ENCODE peak calls at places on chromosomes 12 and 14, in six cellular contexts. C, N, Y, K, X and P are unnamed samples.

GRCh38 chr12:66603458-66603857 is 75.4 kb downstream of the GRIP1 start:
- DNase-seq in K (no peak), X (no peak), N (no peak), C (no peak), Y (no peak), P (no peak)

GRCh38 chr12:89663577-89664357 is 44.9 kb downstream of the ATP2B1 start:
- DNase-seq in Y (no peak), N (no peak), X (no peak), K (peak; percentile 13), C (no peak), P (no peak)

GRCh38 chr12:101074940-101075680 is 134.9 kb downstream of the SLC5A8 start:
- DNase-seq in N (no peak), Y (no peak), X (no peak), K (no peak), C (no peak), P (no peak)

GRCh38 chr12:33551006-33551405 is 111.4 kb upstream of the SYT10 start:
- DNase-seq in N (no peak), K (no peak), X (no peak), Y (no peak), C (no peak), P (no peak)

GRCh38 chr14:73976150-73976549 is 26.0 kb downstream of the COQ6 start:
- DNase-seq in C (no peak), Y (no peak), N (no peak), K (no peak), X (no peak), P (no peak)

GRCh38 chr12:39912211-39912980 is 193.5 kb downstream of the SLC2A13 start:
- DNase-seq in C (peak; percentile 41), N (no peak), Y (no peak), K (no peak), X (peak; percentile 32), P (no peak)

GRCh38 chr12:12686925-12687324 is 9.1 kb downstream of the GPR19 start:
- DNase-seq in K (peak; percentile 74), N (no peak), X (no peak), C (no peak), Y (no peak), P (no peak)

GRCh38 chr12:26001530-26001929 is 43.0 kb downstream of the RASSF8 start:
- DNase-seq in Y (no peak), N (no peak), C (no peak), X (no peak), K (no peak), P (no peak)

GRCh38 chr14:39228509-39229221 is 5.0 kb upstream of the MIA2 start:
- DNase-seq in X (no peak), K (no peak), N (no peak), C (no peak), Y (no peak), P (no peak)

GRCh38 chr12:41151789-41152188 is 36.3 kb upstream of the PDZRN4 start:
- DNase-seq in K (no peak), X (no peak), Y (no peak), N (no peak), C (no peak), P (no peak)

GRCh38 chr14:100307215-100308111 is 1.2 kb upstream of the SLC25A29 start:
- DNase-seq in C (no peak), K (no peak), N (no peak), X (no peak), Y (no peak), P (no peak)

GRCh38 chr12:106135075-106135474 is 3.7 kb downstream of the NUAK1 start:
- DNase-seq in K (peak; percentile 57), Y (no peak), C (no peak), N (no peak), X (no peak), P (no peak)

GRCh38 chr12:7705846-7706245 is 5.4 kb upstream of the DPPA3 start:
- DNase-seq in Y (no peak), N (no peak), X (no peak), K (no peak), C (no peak), P (no peak)

GRCh38 chr12:108304633-108305032 is 34.5 kb downstream of the CMKLR1 start:
- DNase-seq in C (no peak), X (no peak), N (no peak), Y (no peak), K (no peak), P (no peak)

GRCh38 chr14:22547948-22548750 is 40.9 kb downstream of the DAD1 start:
- DNase-seq in K (no peak), X (no peak), C (no peak), Y (no peak), N (no peak), P (no peak)

GRCh38 chr14:66228267-66228970 is 257.8 kb upstream of the CCDC196 start:
- DNase-seq in Y (no peak), C (no peak), K (peak; percentile 36), N (no peak), X (no peak), P (no peak)

GRCh38 chr14:69131176-69131575 is 21.7 kb downstream of the DCAF5 start:
- DNase-seq in K (no peak), C (no peak), X (no peak), N (no peak), Y (no peak), P (no peak)

GRCh38 chr12:87801860-87802720 is 227.1 kb downstream of the C12orf50 start:
- DNase-seq in Y (no peak), K (peak; percentile 52), N (no peak), C (peak; percentile 30), X (no peak), P (no peak)

GRCh38 chr14:71908141-71908540 is 24.1 kb upstream of the RGS6 start:
- DNase-seq in N (no peak), X (no peak), Y (no peak), C (no peak), K (no peak), P (no peak)

GRCh38 chr14:99821519-99822165 is 28.4 kb downstream of the EML1 start:
- DNase-seq in C (no peak), X (no peak), K (peak; percentile 55), N (no peak), Y (no peak), P (no peak)

GRCh38 chr12:105499223-105499622 is 168.7 kb downstream of the C12orf75 start:
- DNase-seq in C (no peak), K (no peak), X (no peak), N (no peak), Y (no peak), P (no peak)

GRCh38 chr12:8648598-8649205 is 13.9 kb downstream of the MFAP5 start:
- DNase-seq in Y (no peak), K (no peak), C (no peak), X (no peak), N (no peak), P (no peak)